ENCODE peak calls at places on chromosomes 5 and 9, in four cellular contexts. J, U, K and Q are unnamed samples.

GRCh38 chr5:40681351-40682311 is 1.9 kb downstream of the PTGER4 start:
- DNase-seq in J (no peak), K (peak; percentile 27), U (peak; percentile 23), Q (no peak)

GRCh38 chr5:111757582-111758283 is 739 bp upstream of the NREP start:
- DNase-seq in U (peak; percentile 48), K (peak; percentile 97), J (peak; percentile 62), Q (peak; percentile 93)

GRCh38 chr5:120516799-120517198 is 52.7 kb downstream of the PRR16 start:
- DNase-seq in U (no peak), K (no peak), J (no peak), Q (no peak)

GRCh38 chr5:117131048-117131679 is 556.5 kb upstream of the SEMA6A start:
- DNase-seq in K (no peak), U (no peak), J (no peak), Q (no peak)

GRCh38 chr5:159773062-159773924 is 143.0 kb upstream of the ADRA1B start:
- DNase-seq in J (peak; percentile 67), U (peak; percentile 11), K (peak; percentile 77), Q (peak; percentile 56)

GRCh38 chr9:128912270-128912853 is 8.4 kb upstream of the PHYHD1 start:
- DNase-seq in U (no peak), K (no peak), J (peak; percentile 97), Q (no peak)

GRCh38 chr9:97479496-97480159 is 21.8 kb upstream of the TMOD1 start:
- DNase-seq in J (no peak), U (no peak), K (no peak), Q (no peak)

GRCh38 chr5:173823721-173824567 is 64.2 kb upstream of the CPEB4 start:
- DNase-seq in K (no peak), J (peak; percentile 69), U (no peak), Q (no peak)

GRCh38 chr9:89549031-89549644 is 51.2 kb upstream of the SEMA4D start:
- DNase-seq in K (peak; percentile 75), U (peak; percentile 85), J (peak; percentile 82), Q (peak; percentile 94)

GRCh38 chr5:159782197-159782994 is 133.9 kb upstream of the ADRA1B start:
- DNase-seq in U (no peak), K (no peak), J (no peak), Q (no peak)

GRCh38 chr5:17951392-17952169 is 317.3 kb downstream of the TAF11L14 start:
- DNase-seq in K (no peak), U (no peak), J (peak; percentile 13), Q (peak; percentile 17)

GRCh38 chr5:149652697-149653096 is 71.4 kb downstream of the ARHGEF37 start:
- DNase-seq in J (no peak), K (no peak), U (no peak), Q (no peak)

GRCh38 chr5:156109317-156110023 is 217.5 kb upstream of the SGCD start:
- DNase-seq in K (no peak), U (no peak), J (no peak), Q (no peak)

GRCh38 chr5:145072880-145073279 is 762.3 kb downstream of the PRELID2 start:
- DNase-seq in U (no peak), J (no peak), K (no peak), Q (no peak)

GRCh38 chr5:165607026-165607425 is 2101.6 kb downstream of the MAT2B start:
- DNase-seq in J (no peak), K (no peak), U (no peak), Q (no peak)

GRCh38 chr5:147805030-147805454 is 22.5 kb upstream of the JAKMIP2 start:
- DNase-seq in U (no peak), K (no peak), J (no peak), Q (peak; percentile 93)

GRCh38 chr5:6574537-6574936 is 58.3 kb downstream of the NSUN2 start:
- DNase-seq in K (no peak), U (no peak), J (no peak), Q (no peak)